ENCODE peak calls at places on chromosomes 2 and 18, in eight cellular contexts. S is A549; Y is non-pigmented ciliary epithelial cell; Q is AG20443; D is CD8-positive, alpha-beta T cell; O is osteocyte; J is spleen; V is memory B cell. N is an unnamed sample.

GRCh38 chr18:72107647-72108046 is 436.5 kb downstream of the CBLN2 start:
- DNase-seq in S (no peak), Y (peak; percentile 23), Q (no peak), D (no peak), O (no peak), J (no peak), V (no peak), N (no peak)

GRCh38 chr2:164145093-164145987 is 409.5 kb upstream of the FIGN start:
- DNase-seq in S (no peak), Y (peak; percentile 58), Q (peak; percentile 22), D (no peak), O (no peak), J (no peak), V (no peak), N (peak; percentile 8)

GRCh38 chr2:30847329-30847728 is 40.1 kb upstream of the CAPN13 start:
- DNase-seq in S (no peak), Y (no peak), Q (no peak), D (no peak), O (no peak), J (no peak), V (no peak), N (no peak)

GRCh38 chr2:218074031-218074430 is 5.0 kb downstream of the RUFY4 start:
- DNase-seq in S (peak; percentile 32), Y (no peak), Q (peak; percentile 51), D (no peak), O (peak; percentile 82), J (peak; percentile 85), V (no peak), N (peak; percentile 53)

GRCh38 chr2:221166283-221166682 is 405.8 kb downstream of the EPHA4 start:
- DNase-seq in S (no peak), Y (no peak), Q (peak; percentile 15), D (no peak), O (no peak), J (no peak), V (no peak), N (no peak)

GRCh38 chr2:66872926-66873714 is 438.2 kb downstream of the MEIS1 start:
- DNase-seq in S (no peak), Y (no peak), Q (no peak), D (no peak), O (no peak), J (no peak), V (no peak), N (no peak)

GRCh38 chr2:217535940-217536339 is 466.9 kb downstream of the TNS1 start:
- DNase-seq in S (no peak), Y (no peak), Q (no peak), D (no peak), O (no peak), J (no peak), V (no peak), N (no peak)

GRCh38 chr2:222038086-222038802 is 260.6 kb downstream of the PAX3 start:
- DNase-seq in S (no peak), Y (peak; percentile 2), Q (no peak), D (no peak), O (no peak), J (no peak), V (no peak), N (peak; percentile 2)

GRCh38 chr2:134290363-134290762 is 36.5 kb downstream of the MGAT5 start:
- DNase-seq in S (no peak), Y (no peak), Q (no peak), D (no peak), O (no peak), J (no peak), V (no peak), N (peak; percentile 86)

GRCh38 chr2:96374211-96374951 is 38.8 kb downstream of the NCAPH start:
- DNase-seq in S (no peak), Y (no peak), Q (no peak), D (no peak), O (no peak), J (no peak), V (no peak), N (no peak)

GRCh38 chr2:179677148-179677688 is 184.2 kb downstream of the ZNF385B start:
- DNase-seq in S (no peak), Y (no peak), Q (no peak), D (no peak), O (no peak), J (no peak), V (no peak), N (peak; percentile 67)

GRCh38 chr2:230708204-230708603 is 4.4 kb upstream of the CAB39 start:
- DNase-seq in S (no peak), Y (no peak), Q (no peak), D (no peak), O (peak; percentile 54), J (no peak), V (no peak), N (no peak)

GRCh38 chr2:158926478-158926948 is 41.9 kb upstream of the TANC1 start:
- DNase-seq in S (no peak), Y (peak; percentile 59), Q (no peak), D (no peak), O (no peak), J (no peak), V (no peak), N (no peak)

N was measured in Kasumi-1.